ENCODE peak calls at places on chromosome 6, in eight cellular contexts. One of them, this sample, is unnamed. For H3K9me3 and H3K4me1, the result is how much of the 10 kb centered on the place peaks cover.

GRCh38 chr6:162612613-162613012 is 115.0 kb downstream of the PRKN start:
- DNase-seq in Panc1: no peak
- DNase-seq in IMR-90: no peak
- DNase-seq in tibial nerve: no peak
- DNase-seq in hepatocyte: no peak
- DNase-seq in pancreas: no peak
- DNase-seq in CD4-positive, alpha-beta memory T cell: no peak
- DNase-seq in left ventricle myocardium inferior: no peak
- DNase-seq in this sample: peak

GRCh38 chr6:139981810-139982550 is 607.5 kb upstream of the CITED2 start:
- DNase-seq in left ventricle myocardium inferior: no peak
- DNase-seq in pancreas: no peak
- DNase-seq in IMR-90: peak
- DNase-seq in tibial nerve: no peak
- DNase-seq in CD4-positive, alpha-beta memory T cell: no peak
- DNase-seq in Panc1: peak
- DNase-seq in hepatocyte: peak
- DNase-seq in this sample: peak

GRCh38 chr6:30855429-30856069 is 28.8 kb upstream of the DDR1 start:
- DNase-seq in left ventricle myocardium inferior: no peak
- DNase-seq in IMR-90: no peak
- DNase-seq in pancreas: no peak
- DNase-seq in tibial nerve: no peak
- DNase-seq in Panc1: no peak
- DNase-seq in CD4-positive, alpha-beta memory T cell: no peak
- DNase-seq in hepatocyte: peak
- DNase-seq in this sample: no peak

GRCh38 chr6:105273589-105273988 is 93.8 kb upstream of the POPDC3 start:
- DNase-seq in tibial nerve: no peak
- DNase-seq in hepatocyte: no peak
- DNase-seq in pancreas: no peak
- DNase-seq in Panc1: no peak
- DNase-seq in IMR-90: no peak
- DNase-seq in CD4-positive, alpha-beta memory T cell: no peak
- DNase-seq in left ventricle myocardium inferior: no peak
- DNase-seq in this sample: no peak

GRCh38 chr6:33139596-33140206 is 52.6 kb downstream of the COL11A2 start:
- DNase-seq in left ventricle myocardium inferior: no peak
- DNase-seq in tibial nerve: no peak
- DNase-seq in Panc1: no peak
- DNase-seq in IMR-90: no peak
- DNase-seq in pancreas: no peak
- DNase-seq in hepatocyte: no peak
- DNase-seq in CD4-positive, alpha-beta memory T cell: no peak
- DNase-seq in this sample: no peak

GRCh38 chr6:112640895-112641294 is 293.8 kb downstream of the RFPL4B start:
- DNase-seq in Panc1: no peak
- DNase-seq in tibial nerve: no peak
- DNase-seq in CD4-positive, alpha-beta memory T cell: no peak
- DNase-seq in hepatocyte: no peak
- DNase-seq in left ventricle myocardium inferior: no peak
- DNase-seq in IMR-90: peak
- DNase-seq in pancreas: no peak
- DNase-seq in this sample: no peak

GRCh38 chr6:135888818-135889217 is 37.3 kb downstream of the PDE7B start:
- DNase-seq in CD4-positive, alpha-beta memory T cell: no peak
- DNase-seq in hepatocyte: no peak
- DNase-seq in tibial nerve: no peak
- DNase-seq in Panc1: no peak
- DNase-seq in IMR-90: no peak
- DNase-seq in pancreas: no peak
- DNase-seq in left ventricle myocardium inferior: no peak
- DNase-seq in this sample: no peak

GRCh38 chr6:111031151-111031550 is 49.3 kb downstream of the RPF2 start:
- DNase-seq in tibial nerve: no peak
- DNase-seq in CD4-positive, alpha-beta memory T cell: no peak
- DNase-seq in left ventricle myocardium inferior: no peak
- DNase-seq in hepatocyte: no peak
- DNase-seq in Panc1: no peak
- DNase-seq in IMR-90: no peak
- DNase-seq in pancreas: no peak
- DNase-seq in this sample: no peak

GRCh38 chr6:3222506-3223038 is 4.9 kb downstream of the TUBB2B start:
- DNase-seq in CD4-positive, alpha-beta memory T cell: no peak
- DNase-seq in tibial nerve: no peak
- DNase-seq in IMR-90: no peak
- DNase-seq in hepatocyte: no peak
- DNase-seq in Panc1: no peak
- DNase-seq in left ventricle myocardium inferior: no peak
- DNase-seq in pancreas: no peak
- DNase-seq in this sample: no peak

GRCh38 chr6:105884426-105884825 is 201.7 kb upstream of the PRDM1 start:
- DNase-seq in CD4-positive, alpha-beta memory T cell: no peak
- DNase-seq in hepatocyte: no peak
- DNase-seq in pancreas: no peak
- DNase-seq in Panc1: no peak
- DNase-seq in IMR-90: no peak
- DNase-seq in left ventricle myocardium inferior: no peak
- DNase-seq in tibial nerve: no peak
- DNase-seq in this sample: no peak

DNA sequence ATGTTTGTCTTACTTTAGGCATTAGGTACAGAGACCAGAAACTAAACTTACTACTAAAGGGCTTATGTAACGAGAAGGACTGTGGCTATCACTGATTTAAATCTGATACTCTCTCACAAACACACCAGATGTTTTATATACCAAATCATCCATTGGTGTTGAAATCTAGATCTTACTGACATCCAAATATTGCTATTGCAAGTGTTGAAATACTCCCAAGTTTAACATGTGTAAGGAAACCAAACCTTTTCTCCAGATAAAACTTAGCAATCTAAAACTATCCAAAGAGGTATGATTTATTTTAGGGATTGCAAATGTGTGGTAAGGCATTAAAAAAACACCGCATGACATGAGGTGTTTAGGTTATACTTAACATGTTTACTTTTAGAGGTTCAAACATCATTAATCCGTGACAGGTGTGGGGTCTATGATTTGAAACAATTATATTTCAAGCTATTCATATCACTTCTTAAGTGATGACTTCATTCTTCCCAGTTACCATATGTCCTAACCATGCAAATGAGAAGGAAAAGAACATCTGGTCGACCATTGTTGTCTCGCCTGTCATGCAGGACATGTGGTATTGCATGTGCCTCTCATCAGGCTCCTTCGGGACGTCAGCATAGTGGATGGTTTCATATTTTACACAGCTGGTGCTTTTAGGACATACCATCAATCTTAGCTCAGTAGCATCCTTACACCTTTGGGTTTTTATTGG is 168.3 kb upstream of the SPACA1 start:
- DNase-seq in pancreas: no peak
- DNase-seq in hepatocyte: no peak
- DNase-seq in IMR-90: no peak
- DNase-seq in Panc1: no peak
- DNase-seq in CD4-positive, alpha-beta memory T cell: no peak
- DNase-seq in left ventricle myocardium inferior: no peak
- DNase-seq in tibial nerve: no peak
- DNase-seq in this sample: no peak
- H3K9me3 ChIP-seq in pancreas: under half
- H3K9me3 ChIP-seq in hepatocyte: under half
- H3K9me3 ChIP-seq in IMR-90: under half
- H3K9me3 ChIP-seq in Panc1: under half
- H3K9me3 ChIP-seq in CD4-positive, alpha-beta memory T cell: under half
- H3K9me3 ChIP-seq in left ventricle myocardium inferior: under half
- H3K9me3 ChIP-seq in tibial nerve: under half
- H3K9me3 ChIP-seq in this sample: under half

DNA sequence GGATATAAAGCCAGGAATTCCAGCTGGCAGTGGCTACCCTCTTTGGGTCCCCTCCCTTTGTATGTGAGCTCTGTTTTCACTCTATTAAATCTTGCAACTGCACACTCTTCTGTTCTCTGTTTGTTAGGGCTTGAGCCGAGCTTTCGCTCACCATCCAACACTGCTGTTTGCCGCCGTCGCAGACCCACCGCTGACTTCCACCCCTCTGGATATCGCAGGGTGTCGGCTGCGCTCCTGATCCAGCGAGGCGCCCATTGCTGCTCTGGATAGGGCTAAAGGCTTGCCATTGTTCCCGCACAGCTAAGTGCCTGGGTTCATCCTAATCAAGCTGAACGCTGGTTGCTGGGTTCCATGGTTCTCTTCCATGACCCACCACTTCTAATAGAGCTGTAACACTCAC is 1433.5 kb upstream of the ADGRB3 start:
- DNase-seq in hepatocyte: no peak
- DNase-seq in tibial nerve: no peak
- DNase-seq in left ventricle myocardium inferior: no peak
- DNase-seq in Panc1: no peak
- DNase-seq in CD4-positive, alpha-beta memory T cell: no peak
- DNase-seq in pancreas: peak
- DNase-seq in IMR-90: no peak
- DNase-seq in this sample: no peak
- H3K4me1 ChIP-seq in hepatocyte: under half
- H3K4me1 ChIP-seq in tibial nerve: under half
- H3K4me1 ChIP-seq in left ventricle myocardium inferior: under half
- H3K4me1 ChIP-seq in Panc1: under half
- H3K4me1 ChIP-seq in CD4-positive, alpha-beta memory T cell: under half
- H3K4me1 ChIP-seq in pancreas: under half
- H3K4me1 ChIP-seq in IMR-90: under half
- H3K4me1 ChIP-seq in this sample: under half

GRCh38 chr6:168774381-168774780 is 333.4 kb downstream of the SMOC2 start:
- DNase-seq in IMR-90: no peak
- DNase-seq in pancreas: no peak
- DNase-seq in CD4-positive, alpha-beta memory T cell: no peak
- DNase-seq in Panc1: no peak
- DNase-seq in hepatocyte: no peak
- DNase-seq in tibial nerve: no peak
- DNase-seq in left ventricle myocardium inferior: no peak
- DNase-seq in this sample: no peak
- H3K9me3 ChIP-seq in IMR-90: under half
- H3K9me3 ChIP-seq in pancreas: under half
- H3K9me3 ChIP-seq in CD4-positive, alpha-beta memory T cell: under half
- H3K9me3 ChIP-seq in Panc1: under half
- H3K9me3 ChIP-seq in hepatocyte: under half
- H3K9me3 ChIP-seq in tibial nerve: under half
- H3K9me3 ChIP-seq in left ventricle myocardium inferior: half or more
- H3K9me3 ChIP-seq in this sample: under half

GRCh38 chr6:1318036-1318435 is 6.1 kb downstream of the FOXQ1 start:
- DNase-seq in tibial nerve: no peak
- DNase-seq in pancreas: no peak
- DNase-seq in left ventricle myocardium inferior: no peak
- DNase-seq in IMR-90: no peak
- DNase-seq in Panc1: no peak
- DNase-seq in CD4-positive, alpha-beta memory T cell: no peak
- DNase-seq in hepatocyte: no peak
- DNase-seq in this sample: no peak

GRCh38 chr6:1322206-1322605 is 10.3 kb downstream of the FOXQ1 start:
- DNase-seq in CD4-positive, alpha-beta memory T cell: no peak
- DNase-seq in tibial nerve: no peak
- DNase-seq in Panc1: no peak
- DNase-seq in left ventricle myocardium inferior: no peak
- DNase-seq in pancreas: no peak
- DNase-seq in IMR-90: no peak
- DNase-seq in hepatocyte: no peak
- DNase-seq in this sample: no peak

GRCh38 chr6:1324926-1325325 is 13.0 kb downstream of the FOXQ1 start:
- DNase-seq in CD4-positive, alpha-beta memory T cell: no peak
- DNase-seq in pancreas: no peak
- DNase-seq in left ventricle myocardium inferior: no peak
- DNase-seq in Panc1: no peak
- DNase-seq in IMR-90: no peak
- DNase-seq in tibial nerve: no peak
- DNase-seq in hepatocyte: no peak
- DNase-seq in this sample: no peak

GRCh38 chr6:1322725-1323219 is 10.9 kb downstream of the FOXQ1 start:
- DNase-seq in pancreas: no peak
- DNase-seq in CD4-positive, alpha-beta memory T cell: no peak
- DNase-seq in Panc1: no peak
- DNase-seq in left ventricle myocardium inferior: no peak
- DNase-seq in hepatocyte: peak
- DNase-seq in IMR-90: peak
- DNase-seq in tibial nerve: no peak
- DNase-seq in this sample: no peak

DNA sequence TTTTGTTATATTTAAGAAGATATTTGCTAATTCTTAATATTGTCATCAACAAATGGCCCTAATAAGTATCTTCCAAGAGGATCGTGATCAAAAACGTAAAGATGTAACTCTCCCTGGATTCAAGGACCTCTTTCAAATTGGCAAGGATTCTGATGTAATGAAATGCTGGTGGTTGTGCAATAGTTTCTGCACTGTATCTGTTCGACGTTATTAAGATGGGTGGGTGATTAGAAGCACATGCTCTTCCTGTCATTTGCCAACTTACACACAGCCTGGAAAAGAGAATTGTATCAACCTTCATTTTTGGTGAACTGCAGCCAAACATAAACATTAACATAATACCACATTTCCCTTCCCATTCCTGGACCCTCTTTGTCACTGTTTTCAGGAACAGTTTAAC is 9.8 kb downstream of the FOXQ1 start:
- DNase-seq in IMR-90: peak
- DNase-seq in hepatocyte: no peak
- DNase-seq in left ventricle myocardium inferior: no peak
- DNase-seq in Panc1: no peak
- DNase-seq in pancreas: no peak
- DNase-seq in CD4-positive, alpha-beta memory T cell: no peak
- DNase-seq in tibial nerve: no peak
- DNase-seq in this sample: no peak
- H3K4me1 ChIP-seq in IMR-90: under half
- H3K4me1 ChIP-seq in hepatocyte: under half
- H3K4me1 ChIP-seq in left ventricle myocardium inferior: under half
- H3K4me1 ChIP-seq in Panc1: under half
- H3K4me1 ChIP-seq in pancreas: under half
- H3K4me1 ChIP-seq in CD4-positive, alpha-beta memory T cell: under half
- H3K4me1 ChIP-seq in tibial nerve: under half
- H3K4me1 ChIP-seq in this sample: under half

GRCh38 chr6:137369135-137369534 is 125.1 kb downstream of the OLIG3 start:
- DNase-seq in IMR-90: no peak
- DNase-seq in pancreas: no peak
- DNase-seq in CD4-positive, alpha-beta memory T cell: no peak
- DNase-seq in Panc1: no peak
- DNase-seq in tibial nerve: no peak
- DNase-seq in hepatocyte: no peak
- DNase-seq in left ventricle myocardium inferior: no peak
- DNase-seq in this sample: no peak

GRCh38 chr6:137363805-137364138 is 130.4 kb downstream of the OLIG3 start:
- DNase-seq in tibial nerve: no peak
- DNase-seq in IMR-90: no peak
- DNase-seq in Panc1: no peak
- DNase-seq in hepatocyte: no peak
- DNase-seq in left ventricle myocardium inferior: no peak
- DNase-seq in pancreas: no peak
- DNase-seq in CD4-positive, alpha-beta memory T cell: peak
- DNase-seq in this sample: no peak

GRCh38 chr6:137362878-137363804 is 131.1 kb downstream of the OLIG3 start:
- DNase-seq in hepatocyte: no peak
- DNase-seq in tibial nerve: no peak
- DNase-seq in pancreas: no peak
- DNase-seq in IMR-90: no peak
- DNase-seq in left ventricle myocardium inferior: no peak
- DNase-seq in CD4-positive, alpha-beta memory T cell: no peak
- DNase-seq in Panc1: no peak
- DNase-seq in this sample: no peak

GRCh38 chr6:137361701-137362100 is 132.5 kb downstream of the OLIG3 start:
- DNase-seq in Panc1: no peak
- DNase-seq in IMR-90: no peak
- DNase-seq in tibial nerve: no peak
- DNase-seq in pancreas: no peak
- DNase-seq in CD4-positive, alpha-beta memory T cell: no peak
- DNase-seq in hepatocyte: no peak
- DNase-seq in left ventricle myocardium inferior: no peak
- DNase-seq in this sample: no peak

GRCh38 chr6:137365648-137366047 is 128.5 kb downstream of the OLIG3 start:
- DNase-seq in pancreas: no peak
- DNase-seq in hepatocyte: no peak
- DNase-seq in CD4-positive, alpha-beta memory T cell: no peak
- DNase-seq in Panc1: no peak
- DNase-seq in IMR-90: no peak
- DNase-seq in tibial nerve: no peak
- DNase-seq in left ventricle myocardium inferior: no peak
- DNase-seq in this sample: no peak
- H3K9me3 ChIP-seq in pancreas: under half
- H3K9me3 ChIP-seq in hepatocyte: under half
- H3K9me3 ChIP-seq in CD4-positive, alpha-beta memory T cell: under half
- H3K9me3 ChIP-seq in Panc1: under half
- H3K9me3 ChIP-seq in IMR-90: under half
- H3K9me3 ChIP-seq in tibial nerve: under half
- H3K9me3 ChIP-seq in left ventricle myocardium inferior: under half
- H3K9me3 ChIP-seq in this sample: under half

This sample was measured in BE2C.